ENCODE peak calls at places on chromosomes 12 and 14, in four cellular contexts. Z is mesothelial cell of epicardium, Q is choroid plexus epithelial cell, D is coronary artery. A is an unnamed sample.

GRCh38 chr12:4202482-4202881 is 71.1 kb upstream of the CCND2 start:
- DNase-seq in Z (no peak), Q (no peak), D (no peak), A (no peak)

GRCh38 chr12:121926874-121927706 is 8.7 kb downstream of the CFAP251 start:
- DNase-seq in Z (no peak), Q (no peak), D (no peak), A (no peak)

GRCh38 chr12:93191461-93191860 is 186.3 kb upstream of the NUDT4 start:
- DNase-seq in Z (no peak), Q (no peak), D (no peak), A (no peak)

GRCh38 chr12:10016881-10017280 is 6.5 kb downstream of the CLEC12B start:
- DNase-seq in Z (no peak), Q (peak; percentile 22), D (no peak), A (peak; percentile 2)

GRCh38 chr14:34629344-34629656 is 648 bp downstream of the SNX6 start:
- DNase-seq in Z (no peak), Q (no peak), D (no peak), A (no peak)

GRCh38 chr14:45284802-45285201 is 31.8 kb upstream of the MIS18BP1 start:
- DNase-seq in Z (no peak), Q (peak; percentile 5), D (no peak), A (peak; percentile 2)

GRCh38 chr12:583251-583869 is 79.9 kb downstream of the NINJ2 start:
- DNase-seq in Z (no peak), Q (no peak), D (no peak), A (no peak)

GRCh38 chr12:117472983-117473382 is 111.6 kb upstream of the NOS1 start:
- DNase-seq in Z (no peak), Q (no peak), D (no peak), A (no peak)

GRCh38 chr14:91831337-91831736 is 36.0 kb downstream of the TC2N start:
- DNase-seq in Z (no peak), Q (no peak), D (no peak), A (no peak)

GRCh38 chr12:78384541-78384940 is 480.0 kb upstream of the SYT1 start:
- DNase-seq in Z (no peak), Q (no peak), D (no peak), A (no peak)

GRCh38 chr12:32265920-32266319 is 133.4 kb upstream of the FGD4 start:
- DNase-seq in Z (no peak), Q (no peak), D (no peak), A (no peak)

GRCh38 chr12:32265461-32265860 is 133.9 kb upstream of the FGD4 start:
- DNase-seq in Z (no peak), Q (no peak), D (no peak), A (no peak)

GRCh38 chr12:32257695-32258496 is 141.5 kb upstream of the FGD4 start:
- DNase-seq in Z (no peak), Q (no peak), D (no peak), A (no peak)

GRCh38 chr12:32264995-32265394 is 134.4 kb upstream of the FGD4 start:
- DNase-seq in Z (no peak), Q (peak; percentile 43), D (no peak), A (peak; percentile 71)

GRCh38 chr12:32261638-32262037 is 137.7 kb upstream of the FGD4 start:
- DNase-seq in Z (no peak), Q (no peak), D (no peak), A (no peak)
- TF ChIP-seq CTCF in Z (no peak), Q (peak; percentile 21), D (no peak), A (peak; percentile 7)

GRCh38 chr14:29273513-29273912 is 506.9 kb downstream of the FOXG1 start:
- DNase-seq in Z (no peak), Q (no peak), D (no peak), A (no peak)
- TF ChIP-seq CTCF in Z (no peak), Q (peak; percentile 1), D (no peak), A (peak; percentile 13)

GRCh38 chr12:24553259-24553658 is 395.6 kb downstream of the BCAT1 start:
- DNase-seq in Z (no peak), Q (no peak), D (no peak), A (no peak)

GRCh38 chr12:24546661-24547060 is 402.2 kb downstream of the BCAT1 start:
- DNase-seq in Z (no peak), Q (no peak), D (no peak), A (no peak)

GRCh38 chr12:24555730-24556129 is 393.2 kb downstream of the BCAT1 start:
- DNase-seq in Z (no peak), Q (no peak), D (no peak), A (no peak)

GRCh38 chr12:24554612-24555300 is 394.1 kb downstream of the BCAT1 start:
- DNase-seq in Z (no peak), Q (peak; percentile 8), D (no peak), A (no peak)

GRCh38 chr12:24551368-24551767 is 397.5 kb downstream of the BCAT1 start:
- DNase-seq in Z (no peak), Q (no peak), D (no peak), A (no peak)
- TF ChIP-seq CTCF in Z (no peak), Q (no peak), D (no peak), A (no peak)

DNA sequence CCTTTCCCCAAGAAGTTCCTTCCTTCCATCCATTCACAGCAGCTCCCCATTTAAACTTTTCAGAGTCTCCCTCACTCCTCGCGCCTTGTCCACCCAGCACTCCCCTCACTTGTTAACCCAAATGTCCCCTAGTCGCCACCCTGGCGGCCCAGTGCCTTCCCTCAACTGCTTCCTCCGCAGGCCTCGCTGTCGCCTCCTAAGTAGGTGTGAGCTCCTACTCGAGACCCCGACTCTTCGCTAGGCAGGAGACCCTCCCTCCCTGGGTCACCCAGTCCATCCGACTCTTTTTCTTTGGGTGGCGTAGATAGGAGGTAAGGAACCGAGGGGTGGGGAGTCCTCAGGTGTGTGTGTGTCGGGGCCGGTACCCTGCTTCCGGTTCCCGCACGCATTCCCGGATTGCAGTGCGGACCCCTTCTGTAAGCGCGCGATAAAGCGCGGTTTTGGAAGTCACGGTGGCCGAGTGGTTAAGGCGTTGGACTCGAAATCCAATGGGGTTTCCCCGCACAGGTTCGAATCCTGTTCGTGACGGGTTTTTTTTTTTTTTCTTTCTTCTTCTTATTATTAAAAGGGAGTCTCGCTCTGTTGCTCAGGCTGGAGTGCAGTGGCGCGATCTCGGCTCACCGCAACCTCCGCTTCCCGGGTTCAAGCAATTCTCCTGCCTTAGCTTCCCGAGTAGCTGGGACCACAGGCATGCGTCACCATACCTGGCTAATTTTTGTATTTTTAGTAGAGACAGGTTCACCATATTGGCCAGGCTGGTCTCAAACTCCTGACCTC is 823 bp upstream of the SMARCC2 start:
- DNase-seq in Z (peak; percentile 98), Q (peak; percentile 91), D (peak; percentile 89), A (peak; percentile 87)
- TF ChIP-seq CTCF in Z (peak; percentile 42), Q (peak; percentile 1), D (peak; percentile 17), A (no peak)

GRCh38 chr12:25970916-25971674 is 12.6 kb downstream of the RASSF8 start:
- DNase-seq in Z (no peak), Q (peak; percentile 31), D (no peak), A (peak; percentile 35)
- TF ChIP-seq CTCF in Z (peak; percentile 33), Q (peak; percentile 41), D (no peak), A (peak; percentile 30)

GRCh38 chr12:62600038-62600437 is 133.4 kb downstream of the MON2 start:
- DNase-seq in Z (no peak), Q (peak; percentile 31), D (no peak), A (no peak)
- TF ChIP-seq CTCF in Z (no peak), Q (peak; percentile 52), D (no peak), A (peak; percentile 35)